ENCODE peak calls at places on chromosome 1, in six cellular contexts. One of them, this sample, is unnamed.

GRCh38 chr1:47569681-47570470 is 132.0 kb downstream of the FOXD2 start:
- DNase-seq in activated CD8-positive, alpha-beta memory T cell treated with anti-CD3 and anti-CD28 coated beads for 24 hours: no peak
- DNase-seq in psoas muscle: no peak
- DNase-seq in HFF-Myc: peak
- DNase-seq in GM12864: no peak
- DNase-seq in naive thymus-derived CD8-positive, alpha-beta T cell: no peak
- DNase-seq in this sample: peak

GRCh38 chr1:32754282-32755097 is 51.9 kb upstream of the SYNC start:
- DNase-seq in activated CD8-positive, alpha-beta memory T cell treated with anti-CD3 and anti-CD28 coated beads for 24 hours: peak
- DNase-seq in GM12864: no peak
- DNase-seq in psoas muscle: peak
- DNase-seq in naive thymus-derived CD8-positive, alpha-beta T cell: peak
- DNase-seq in HFF-Myc: no peak
- DNase-seq in this sample: no peak

GRCh38 chr1:88812366-88812765 is 79.0 kb downstream of the GTF2B start:
- DNase-seq in psoas muscle: no peak
- DNase-seq in activated CD8-positive, alpha-beta memory T cell treated with anti-CD3 and anti-CD28 coated beads for 24 hours: no peak
- DNase-seq in naive thymus-derived CD8-positive, alpha-beta T cell: no peak
- DNase-seq in GM12864: no peak
- DNase-seq in HFF-Myc: no peak
- DNase-seq in this sample: no peak

GRCh38 chr1:156399355-156400125 is 30.5 kb downstream of the RHBG start:
- DNase-seq in HFF-Myc: no peak
- DNase-seq in naive thymus-derived CD8-positive, alpha-beta T cell: no peak
- DNase-seq in psoas muscle: no peak
- DNase-seq in activated CD8-positive, alpha-beta memory T cell treated with anti-CD3 and anti-CD28 coated beads for 24 hours: no peak
- DNase-seq in GM12864: no peak
- DNase-seq in this sample: no peak

GRCh38 chr1:59999746-60000145 is 73.2 kb upstream of the CYP2J2 start:
- DNase-seq in GM12864: no peak
- DNase-seq in HFF-Myc: no peak
- DNase-seq in naive thymus-derived CD8-positive, alpha-beta T cell: no peak
- DNase-seq in activated CD8-positive, alpha-beta memory T cell treated with anti-CD3 and anti-CD28 coated beads for 24 hours: no peak
- DNase-seq in psoas muscle: no peak
- DNase-seq in this sample: no peak

GRCh38 chr1:245180496-245180895 is 25.7 kb downstream of the KIF26B start:
- DNase-seq in psoas muscle: no peak
- DNase-seq in HFF-Myc: no peak
- DNase-seq in GM12864: no peak
- DNase-seq in activated CD8-positive, alpha-beta memory T cell treated with anti-CD3 and anti-CD28 coated beads for 24 hours: no peak
- DNase-seq in naive thymus-derived CD8-positive, alpha-beta T cell: no peak
- DNase-seq in this sample: no peak

GRCh38 chr1:224245188-224245587 is 62.1 kb downstream of the DEGS1 start:
- DNase-seq in GM12864: peak
- DNase-seq in activated CD8-positive, alpha-beta memory T cell treated with anti-CD3 and anti-CD28 coated beads for 24 hours: no peak
- DNase-seq in naive thymus-derived CD8-positive, alpha-beta T cell: peak
- DNase-seq in psoas muscle: peak
- DNase-seq in HFF-Myc: peak
- DNase-seq in this sample: no peak

GRCh38 chr1:214505134-214505533 is 46.3 kb downstream of the PTPN14 start:
- DNase-seq in GM12864: no peak
- DNase-seq in psoas muscle: peak
- DNase-seq in HFF-Myc: no peak
- DNase-seq in activated CD8-positive, alpha-beta memory T cell treated with anti-CD3 and anti-CD28 coated beads for 24 hours: no peak
- DNase-seq in naive thymus-derived CD8-positive, alpha-beta T cell: no peak
- DNase-seq in this sample: no peak

GRCh38 chr1:47449702-47450552 is 12.1 kb downstream of the FOXD2 start:
- DNase-seq in HFF-Myc: no peak
- DNase-seq in psoas muscle: peak
- DNase-seq in naive thymus-derived CD8-positive, alpha-beta T cell: no peak
- DNase-seq in activated CD8-positive, alpha-beta memory T cell treated with anti-CD3 and anti-CD28 coated beads for 24 hours: no peak
- DNase-seq in GM12864: no peak
- DNase-seq in this sample: peak

GRCh38 chr1:59695301-59695700 is 119.4 kb upstream of the HOOK1 start:
- DNase-seq in activated CD8-positive, alpha-beta memory T cell treated with anti-CD3 and anti-CD28 coated beads for 24 hours: no peak
- DNase-seq in naive thymus-derived CD8-positive, alpha-beta T cell: no peak
- DNase-seq in psoas muscle: no peak
- DNase-seq in HFF-Myc: no peak
- DNase-seq in GM12864: no peak
- DNase-seq in this sample: no peak

GRCh38 chr1:204073837-204074273 is 940 bp downstream of the SOX13 start:
- DNase-seq in psoas muscle: peak
- DNase-seq in HFF-Myc: no peak
- DNase-seq in naive thymus-derived CD8-positive, alpha-beta T cell: no peak
- DNase-seq in activated CD8-positive, alpha-beta memory T cell treated with anti-CD3 and anti-CD28 coated beads for 24 hours: no peak
- DNase-seq in GM12864: no peak
- DNase-seq in this sample: peak

GRCh38 chr1:174996474-174996873 is 3.3 kb upstream of the CACYBP start:
- DNase-seq in psoas muscle: no peak
- DNase-seq in GM12864: no peak
- DNase-seq in HFF-Myc: no peak
- DNase-seq in naive thymus-derived CD8-positive, alpha-beta T cell: no peak
- DNase-seq in activated CD8-positive, alpha-beta memory T cell treated with anti-CD3 and anti-CD28 coated beads for 24 hours: no peak
- DNase-seq in this sample: no peak

GRCh38 chr1:54553781-54554313 is 5.8 kb downstream of the ACOT11 start:
- DNase-seq in GM12864: no peak
- DNase-seq in psoas muscle: no peak
- DNase-seq in HFF-Myc: no peak
- DNase-seq in naive thymus-derived CD8-positive, alpha-beta T cell: no peak
- DNase-seq in activated CD8-positive, alpha-beta memory T cell treated with anti-CD3 and anti-CD28 coated beads for 24 hours: no peak
- DNase-seq in this sample: no peak

GRCh38 chr1:234958702-234959649 is 169.7 kb downstream of the TOMM20 start:
- DNase-seq in GM12864: no peak
- DNase-seq in psoas muscle: no peak
- DNase-seq in naive thymus-derived CD8-positive, alpha-beta T cell: no peak
- DNase-seq in activated CD8-positive, alpha-beta memory T cell treated with anti-CD3 and anti-CD28 coated beads for 24 hours: peak
- DNase-seq in HFF-Myc: no peak
- DNase-seq in this sample: no peak

GRCh38 chr1:209246660-209247059 is 336.9 kb upstream of the CAMK1G start:
- DNase-seq in HFF-Myc: no peak
- DNase-seq in psoas muscle: no peak
- DNase-seq in naive thymus-derived CD8-positive, alpha-beta T cell: no peak
- DNase-seq in activated CD8-positive, alpha-beta memory T cell treated with anti-CD3 and anti-CD28 coated beads for 24 hours: no peak
- DNase-seq in GM12864: no peak
- DNase-seq in this sample: peak

GRCh38 chr1:207836616-207837352 is 74.1 kb downstream of the CD34 start:
- DNase-seq in activated CD8-positive, alpha-beta memory T cell treated with anti-CD3 and anti-CD28 coated beads for 24 hours: peak
- DNase-seq in HFF-Myc: no peak
- DNase-seq in psoas muscle: no peak
- DNase-seq in naive thymus-derived CD8-positive, alpha-beta T cell: no peak
- DNase-seq in GM12864: no peak
- DNase-seq in this sample: no peak

GRCh38 chr1:152227310-152227928 is 3.4 kb upstream of the HRNR start:
- DNase-seq in naive thymus-derived CD8-positive, alpha-beta T cell: no peak
- DNase-seq in psoas muscle: no peak
- DNase-seq in activated CD8-positive, alpha-beta memory T cell treated with anti-CD3 and anti-CD28 coated beads for 24 hours: no peak
- DNase-seq in GM12864: no peak
- DNase-seq in HFF-Myc: no peak
- DNase-seq in this sample: peak

GRCh38 chr1:61536174-61536573 is 188.8 kb downstream of the TM2D1 start:
- DNase-seq in activated CD8-positive, alpha-beta memory T cell treated with anti-CD3 and anti-CD28 coated beads for 24 hours: no peak
- DNase-seq in HFF-Myc: no peak
- DNase-seq in GM12864: no peak
- DNase-seq in naive thymus-derived CD8-positive, alpha-beta T cell: no peak
- DNase-seq in psoas muscle: no peak
- DNase-seq in this sample: no peak

GRCh38 chr1:71828431-71829012 is 453.8 kb downstream of the NEGR1 start:
- DNase-seq in HFF-Myc: no peak
- DNase-seq in naive thymus-derived CD8-positive, alpha-beta T cell: no peak
- DNase-seq in psoas muscle: no peak
- DNase-seq in activated CD8-positive, alpha-beta memory T cell treated with anti-CD3 and anti-CD28 coated beads for 24 hours: no peak
- DNase-seq in GM12864: no peak
- DNase-seq in this sample: no peak

GRCh38 chr1:10709646-10710045 is 86.8 kb downstream of the CASZ1 start:
- DNase-seq in GM12864: no peak
- DNase-seq in activated CD8-positive, alpha-beta memory T cell treated with anti-CD3 and anti-CD28 coated beads for 24 hours: no peak
- DNase-seq in psoas muscle: no peak
- DNase-seq in HFF-Myc: no peak
- DNase-seq in naive thymus-derived CD8-positive, alpha-beta T cell: no peak
- DNase-seq in this sample: no peak

GRCh38 chr1:225657462-225657989 is 4.6 kb upstream of the ENAH start:
- DNase-seq in HFF-Myc: peak
- DNase-seq in psoas muscle: no peak
- DNase-seq in naive thymus-derived CD8-positive, alpha-beta T cell: no peak
- DNase-seq in activated CD8-positive, alpha-beta memory T cell treated with anti-CD3 and anti-CD28 coated beads for 24 hours: no peak
- DNase-seq in GM12864: no peak
- DNase-seq in this sample: peak

GRCh38 chr1:161071886-161072371 is 2.2 kb upstream of the ARHGAP30 start:
- DNase-seq in GM12864: peak
- DNase-seq in naive thymus-derived CD8-positive, alpha-beta T cell: peak
- DNase-seq in activated CD8-positive, alpha-beta memory T cell treated with anti-CD3 and anti-CD28 coated beads for 24 hours: peak
- DNase-seq in HFF-Myc: no peak
- DNase-seq in psoas muscle: peak
- DNase-seq in this sample: peak

GRCh38 chr1:170537798-170538503 is 6.0 kb downstream of the GORAB start:
- DNase-seq in GM12864: no peak
- DNase-seq in naive thymus-derived CD8-positive, alpha-beta T cell: no peak
- DNase-seq in psoas muscle: no peak
- DNase-seq in HFF-Myc: no peak
- DNase-seq in activated CD8-positive, alpha-beta memory T cell treated with anti-CD3 and anti-CD28 coated beads for 24 hours: no peak
- DNase-seq in this sample: peak

GRCh38 chr1:117686907-117687306 is 81.1 kb downstream of the TENT5C start:
- DNase-seq in HFF-Myc: no peak
- DNase-seq in GM12864: no peak
- DNase-seq in naive thymus-derived CD8-positive, alpha-beta T cell: no peak
- DNase-seq in psoas muscle: no peak
- DNase-seq in activated CD8-positive, alpha-beta memory T cell treated with anti-CD3 and anti-CD28 coated beads for 24 hours: no peak
- DNase-seq in this sample: peak

GRCh38 chr1:96927125-96927524 is 205.5 kb downstream of the PTBP2 start:
- DNase-seq in naive thymus-derived CD8-positive, alpha-beta T cell: no peak
- DNase-seq in activated CD8-positive, alpha-beta memory T cell treated with anti-CD3 and anti-CD28 coated beads for 24 hours: no peak
- DNase-seq in HFF-Myc: no peak
- DNase-seq in psoas muscle: no peak
- DNase-seq in GM12864: no peak
- DNase-seq in this sample: no peak